ENCODE peak calls at places on chromosomes 1 and 21, in seven cellular contexts. V is HCT116; A is activated naive CD4-positive, alpha-beta T cell treated with anti-CD3 and anti-CD28 coated beads, Interleukin-2, amount 10 ng/mL, durations not matched to agents 7 days and 5 days; O is stimulated activated CD8-positive, alpha-beta memory T cell treated with anti-CD3 and anti-CD28 coated beads, Interleukin-4, amount 100 ng/mL, for 4 hours; Y is T47D; R is astrocyte of the cerebellum; Z is GM12865. D is an unnamed sample.

GRCh38 chr1:18743233-18743632 is 112.6 kb downstream of the PAX7 start:
- DNase-seq in R (no peak), Z (no peak), V (peak; percentile 12), O (no peak), Y (no peak), A (no peak), D (no peak)

GRCh38 chr21:25895565-25896205 is 160.9 kb downstream of the GABPA start:
- DNase-seq in Z (peak; percentile 46), O (no peak), Y (peak; percentile 56), A (peak; percentile 28), V (no peak), R (no peak), D (no peak)

GRCh38 chr1:29397256-29397590 is 160.9 kb downstream of the PTPRU start:
- DNase-seq in O (no peak), Z (no peak), V (no peak), Y (no peak), R (no peak), A (no peak), D (no peak)

GRCh38 chr1:23216771-23217420 is 406 bp downstream of the HTR1D start:
- DNase-seq in R (no peak), O (no peak), V (no peak), Z (no peak), A (peak; percentile 54), Y (no peak), D (peak; percentile 31)

GRCh38 chr1:86247553-86248279 is 91.1 kb upstream of the COL24A1 start:
- DNase-seq in Z (peak; percentile 65), R (peak; percentile 6), Y (no peak), O (no peak), V (no peak), A (no peak), D (no peak)

GRCh38 chr1:182388392-182389134 is 3.0 kb downstream of the GLUL start:
- DNase-seq in Y (no peak), V (no peak), A (no peak), R (no peak), Z (no peak), O (no peak), D (no peak)

GRCh38 chr1:219296430-219296850 is 122.8 kb downstream of the LYPLAL1 start:
- DNase-seq in O (no peak), Z (no peak), Y (no peak), R (no peak), A (no peak), V (no peak), D (no peak)

GRCh38 chr1:42152119-42152518 is 1.1 kb upstream of the GUCA2B start:
- DNase-seq in R (no peak), V (no peak), O (no peak), Y (peak; percentile 56), Z (no peak), A (no peak), D (no peak)

GRCh38 chr1:2935766-2936390 is 85.4 kb upstream of the ACTRT2 start:
- DNase-seq in V (no peak), Z (no peak), A (no peak), R (no peak), O (no peak), Y (no peak), D (no peak)

GRCh38 chr1:209585672-209586071 is 2.2 kb downstream of the CAMK1G start:
- DNase-seq in V (no peak), A (peak; percentile 40), Z (no peak), R (no peak), O (no peak), Y (peak; percentile 44), D (peak; percentile 44)

GRCh38 chr21:46205121-46205520 is 20.9 kb upstream of the SPATC1L start:
- DNase-seq in O (no peak), R (no peak), Z (no peak), V (no peak), Y (no peak), A (no peak), D (no peak)

GRCh38 chr1:9542425-9542824 is 3.2 kb downstream of the SLC25A33 start:
- DNase-seq in R (peak; percentile 48), V (no peak), O (no peak), A (no peak), Z (no peak), Y (peak; percentile 43), D (peak; percentile 38)

GRCh38 chr1:212957546-212957945 is 7.2 kb downstream of the VASH2 start:
- DNase-seq in R (no peak), Y (no peak), V (no peak), A (no peak), Z (no peak), O (no peak), D (no peak)

GRCh38 chr1:23273450-23274133 is 56.3 kb upstream of the HTR1D start:
- DNase-seq in Y (no peak), Z (no peak), V (peak; percentile 6), O (no peak), R (peak; percentile 66), A (no peak), D (no peak)

GRCh38 chr1:32960342-32960741 is 4.3 kb downstream of the RNF19B start:
- DNase-seq in A (no peak), R (no peak), Y (no peak), V (no peak), Z (no peak), O (no peak), D (no peak)

GRCh38 chr1:160829766-160830165 is 32.9 kb downstream of the CD244 start:
- DNase-seq in Z (no peak), A (no peak), O (no peak), V (no peak), Y (no peak), R (no peak), D (no peak)

GRCh38 chr1:6198646-6199297 is 623 bp downstream of the RPL22 start:
- DNase-seq in V (no peak), O (peak; percentile 4), Z (peak; percentile 42), R (no peak), Y (no peak), A (peak; percentile 57), D (no peak)

GRCh38 chr21:45475004-45475685 is 67.1 kb downstream of the SLC19A1 start:
- DNase-seq in Z (no peak), O (no peak), R (no peak), Y (no peak), V (no peak), A (no peak), D (no peak)

D was measured in left colon.